ENCODE peak calls at places on chromosomes 13 and 19, in four cellular contexts. X is Peyer's patch; C is NCI-H1048; T is effector memory CD4-positive, alpha-beta T cell. O is an unnamed sample.

GRCh38 chr13:67119481-67119883 is 110.7 kb downstream of the PCDH9 start:
- DNase-seq in X (no peak), C (no peak), T (no peak), O (peak; percentile 93)

GRCh38 chr19:38699027-38699346 is 45.3 kb downstream of the CAPN12 start:
- DNase-seq in X (no peak), C (no peak), T (no peak), O (peak; percentile 73)

GRCh38 chr13:41054212-41054877 is 7.0 kb upstream of the WBP4 start:
- DNase-seq in X (peak; percentile 69), C (no peak), T (no peak), O (peak; percentile 48)

GRCh38 chr19:39409886-39410619 is 2.4 kb upstream of the PLEKHG2 start:
- DNase-seq in X (peak; percentile 92), C (no peak), T (peak; percentile 77), O (no peak)

GRCh38 chr13:41577437-41577836 is 120.1 kb downstream of the RGCC start:
- DNase-seq in X (no peak), C (no peak), T (no peak), O (no peak)

GRCh38 chr19:53994811-53995210 is 3.4 kb downstream of the CACNG6 start:
- DNase-seq in X (no peak), C (no peak), T (no peak), O (no peak)

GRCh38 chr19:29872224-29872731 is 60.5 kb downstream of the CCNE1 start:
- DNase-seq in X (no peak), C (no peak), T (no peak), O (no peak)

GRCh38 chr13:49733181-49733951 is 42.1 kb upstream of the EBPL start:
- DNase-seq in X (no peak), C (no peak), T (no peak), O (peak; percentile 12)

GRCh38 chr19:3238066-3238561 is 13.7 kb downstream of the CELF5 start:
- DNase-seq in X (no peak), C (no peak), T (no peak), O (no peak)

GRCh38 chr13:47708386-47708785 is 292.7 kb downstream of the SUCLA2 start:
- DNase-seq in X (no peak), C (no peak), T (no peak), O (peak; percentile 35)

GRCh38 chr13:94712812-94713555 is 639 bp upstream of the SOX21 start:
- DNase-seq in X (no peak), C (no peak), T (no peak), O (no peak)

GRCh38 chr19:14139944-14140343 is 3.6 kb upstream of the ASF1B start:
- DNase-seq in X (no peak), C (no peak), T (no peak), O (peak; percentile 45)

O was measured in foreskin keratinocyte.